ENCODE peak calls at places on chromosomes 2 and 18, in seven cellular contexts. C is heart left ventricle, G is GM12891, T is breast epithelium, Z is A549, W is IMR-90, V is GM12878. K is an unnamed sample.

GRCh38 chr2:174593574-174594203 is 3.9 kb downstream of the WIPF1 start:
- DNase-seq in G (no peak), V (peak; percentile 90), C (no peak), W (peak; percentile 84), Z (no peak), T (no peak), K (peak; percentile 56)

GRCh38 chr18:24544141-24544498 is 83.7 kb downstream of the HRH4 start:
- DNase-seq in T (no peak), W (peak; percentile 40), C (no peak), Z (peak; percentile 19), V (no peak), G (no peak), K (no peak)

GRCh38 chr2:218229239-218229638 is 12.2 kb downstream of the ARPC2 start:
- DNase-seq in C (no peak), V (peak; percentile 88), Z (peak; percentile 23), W (peak; percentile 87), T (no peak), G (peak; percentile 42), K (no peak)

GRCh38 chr2:108194409-108195132 is 45.2 kb upstream of the SULT1C3 start:
- DNase-seq in T (no peak), G (no peak), V (no peak), Z (peak; percentile 29), C (no peak), W (no peak), K (no peak)

GRCh38 chr2:106062627-106063026 is 131.5 kb downstream of the UXS1 start:
- DNase-seq in Z (no peak), W (no peak), C (peak; percentile 55), V (no peak), T (no peak), G (no peak), K (peak; percentile 49)

GRCh38 chr18:37362158-37362890 is 203.3 kb downstream of the CELF4 start:
- DNase-seq in T (no peak), V (no peak), Z (no peak), C (no peak), G (no peak), W (no peak), K (no peak)

GRCh38 chr2:170264865-170265264 is 86.9 kb downstream of the MYO3B start:
- DNase-seq in G (no peak), Z (no peak), W (no peak), V (no peak), C (no peak), T (no peak), K (no peak)

GRCh38 chr2:11111811-11112425 is 43.3 kb upstream of the SLC66A3 start:
- DNase-seq in W (no peak), Z (no peak), V (no peak), G (no peak), T (no peak), C (no peak), K (peak; percentile 31)

GRCh38 chr2:128607981-128608506 is 289.4 kb upstream of the HS6ST1 start:
- DNase-seq in V (no peak), T (peak; percentile 18), G (no peak), C (no peak), Z (no peak), W (no peak), K (no peak)

GRCh38 chr2:203928849-203929248 is 7.7 kb upstream of the ICOS start:
- DNase-seq in C (no peak), T (no peak), Z (no peak), G (no peak), W (peak; percentile 5), V (no peak), K (no peak)

GRCh38 chr2:11438555-11439080 is 27.3 kb downstream of the E2F6 start:
- DNase-seq in V (no peak), T (no peak), W (no peak), Z (no peak), G (no peak), C (no peak), K (no peak)

GRCh38 chr18:46405832-46406538 is 251.0 kb downstream of the LOXHD1 start:
- DNase-seq in C (no peak), T (no peak), W (no peak), Z (no peak), V (no peak), G (no peak), K (no peak)

GRCh38 chr2:133053541-133053940 is 383.5 kb upstream of the LYPD1 start:
- DNase-seq in W (no peak), C (no peak), T (no peak), Z (no peak), G (no peak), V (no peak), K (no peak)

GRCh38 chr2:204608261-204608660 is 63.0 kb downstream of the PARD3B start:
- DNase-seq in Z (no peak), C (no peak), G (no peak), W (peak; percentile 78), V (no peak), T (no peak), K (no peak)

GRCh38 chr2:9778012-9778411 is 65.3 kb upstream of the TAF1B start:
- DNase-seq in G (no peak), V (no peak), C (peak; percentile 33), Z (peak; percentile 45), T (no peak), W (no peak), K (no peak)

GRCh38 chr2:181066333-181066732 is 85.9 kb downstream of the UBE2E3 start:
- DNase-seq in W (no peak), C (no peak), T (no peak), G (no peak), V (no peak), Z (no peak), K (no peak)

GRCh38 chr2:37005118-37005868 is 39.0 kb upstream of the STRN start:
- DNase-seq in T (no peak), W (peak; percentile 23), Z (peak; percentile 40), G (peak; percentile 4), V (peak; percentile 64), C (no peak), K (no peak)

GRCh38 chr18:13465126-13465446 is 246.5 kb downstream of the LDLRAD4 start:
- DNase-seq in G (no peak), W (no peak), Z (no peak), T (no peak), V (no peak), C (no peak), K (no peak)

GRCh38 chr18:13465476-13465875 is 246.9 kb downstream of the LDLRAD4 start:
- DNase-seq in G (no peak), W (no peak), V (no peak), Z (no peak), T (no peak), C (no peak), K (no peak)

GRCh38 chr18:13463526-13463925 is 245.0 kb downstream of the LDLRAD4 start:
- DNase-seq in Z (no peak), C (no peak), V (no peak), G (no peak), T (no peak), W (no peak), K (no peak)

GRCh38 chr18:13462686-13463085 is 244.1 kb downstream of the LDLRAD4 start:
- DNase-seq in V (no peak), W (no peak), G (no peak), T (no peak), C (no peak), Z (no peak), K (no peak)

GRCh38 chr18:13464432-13465125 is 246.0 kb downstream of the LDLRAD4 start:
- DNase-seq in W (no peak), V (peak; percentile 44), G (peak; percentile 64), C (peak; percentile 66), Z (no peak), T (peak; percentile 32), K (no peak)
- TF ChIP-seq POLR2A in W (no peak), V (peak; percentile 80), G (peak; percentile 48), C (no peak), Z (no peak), T (no peak), K (no peak)

GRCh38 chr2:219418570-219419189 is 503 bp downstream of the DES start:
- DNase-seq in C (no peak), V (no peak), Z (no peak), W (no peak), T (no peak), G (no peak), K (no peak)

GRCh38 chr2:219420687-219421086 is 2.5 kb downstream of the DES start:
- DNase-seq in Z (no peak), G (no peak), V (no peak), C (peak; percentile 55), W (no peak), T (no peak), K (peak; percentile 76)

GRCh38 chr2:219421323-219421722 is 3.1 kb downstream of the DES start:
- DNase-seq in T (no peak), Z (no peak), V (no peak), C (no peak), G (no peak), W (no peak), K (no peak)

GRCh38 chr2:219418155-219418569 is at the start of gene DES:
- DNase-seq in T (no peak), G (no peak), C (peak; percentile 90), V (no peak), W (no peak), Z (no peak), K (no peak)

GRCh38 chr2:219419331-219420197 is 1.4 kb downstream of the DES start:
- DNase-seq in Z (no peak), T (no peak), C (peak; percentile 79), G (no peak), W (no peak), V (no peak), K (no peak)
- TF ChIP-seq POLR2A in Z (no peak), T (no peak), C (peak; percentile 51), G (no peak), W (no peak), V (no peak), K (no peak)

GRCh38 chr18:11005528-11005927 is 143.8 kb downstream of the PIEZO2 start:
- DNase-seq in C (no peak), T (no peak), Z (peak; percentile 36), W (peak; percentile 99), G (no peak), V (peak; percentile 58), K (no peak)
- TF ChIP-seq POLR2A in C (no peak), T (no peak), Z (no peak), W (no peak), G (no peak), V (no peak), K (no peak)

GRCh38 chr2:235780410-235780809 is 286.6 kb downstream of the AGAP1 start:
- DNase-seq in V (no peak), T (no peak), W (no peak), Z (no peak), G (no peak), C (no peak), K (no peak)
- TF ChIP-seq POLR2A in V (no peak), T (no peak), W (no peak), Z (no peak), G (no peak), C (no peak), K (no peak)

DNA sequence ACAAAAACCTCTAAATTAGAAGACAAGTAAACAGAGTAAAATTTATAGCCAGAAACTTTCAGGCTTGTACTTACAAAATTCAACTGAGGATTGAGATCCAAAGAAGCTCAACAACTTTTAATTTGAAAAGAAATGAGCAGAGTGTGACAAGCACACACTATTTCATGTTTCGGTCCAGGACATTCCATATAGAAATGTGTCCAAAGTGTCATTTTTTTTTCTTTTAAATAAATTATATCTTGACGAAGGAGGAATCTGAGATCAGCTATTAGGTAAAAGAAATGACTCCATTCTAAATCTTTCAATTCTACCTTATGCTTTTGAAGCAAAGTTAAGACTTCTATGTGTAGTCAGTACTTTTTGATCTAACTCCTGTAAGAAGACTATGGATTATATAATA is 4.6 kb downstream of the FN1 start:
- DNase-seq in T (no peak), Z (no peak), G (no peak), C (no peak), W (no peak), V (no peak), K (no peak)
- TF ChIP-seq POLR2A in T (no peak), Z (no peak), G (no peak), C (no peak), W (no peak), V (no peak), K (no peak)

K was measured in lower leg skin.